ENCODE peak calls at places on chromosome X, in ten cellular contexts. S is H9, W is heart left ventricle, Z is GM12864, F is A549, A is WTC11, N is bronchial epithelial cell, M is keratinocyte, X is pancreas, Q is epithelial cell of esophagus. Y is an unnamed sample.

GRCh38 chrX:129980043-129980442 is 2.4 kb upstream of the BCORL1 start:
- DNase-seq in M (no peak), Q (no peak), S (no peak), Z (no peak), W (peak), N (no peak), X (peak), A (peak), F (no peak), Y (no peak)

GRCh38 chrX:132127748-132128147 is at the start of gene FRMD7:
- DNase-seq in N (no peak), Q (no peak), A (peak), W (no peak), X (no peak), S (no peak), F (no peak), Z (no peak), M (no peak), Y (no peak)

GRCh38 chrX:133868250-133868649 is 117.1 kb downstream of the GPC3 start:
- DNase-seq in M (no peak), Z (no peak), S (no peak), Q (no peak), X (no peak), F (no peak), N (no peak), A (no peak), W (no peak), Y (no peak)

GRCh38 chrX:69221239-69222102 is 56.2 kb upstream of the PJA1 start:
- DNase-seq in Z (no peak), F (no peak), M (no peak), A (peak), W (no peak), S (peak), N (no peak), Q (peak), X (no peak), Y (no peak)

GRCh38 chrX:152641996-152642395 is 4.3 kb downstream of the GABRQ start:
- DNase-seq in A (peak), F (peak), W (no peak), Z (peak), S (peak), N (peak), Q (peak), M (no peak), X (no peak), Y (no peak)

GRCh38 chrX:22950278-22951266 is 49.2 kb upstream of the DDX53 start:
- DNase-seq in X (no peak), W (no peak), S (no peak), N (peak), M (peak), Q (peak), A (no peak), F (peak), Z (no peak), Y (peak)

GRCh38 chrX:139907078-139907477 is 25.8 kb downstream of the ATP11C start:
- DNase-seq in A (no peak), N (no peak), M (no peak), W (no peak), Z (no peak), X (no peak), F (no peak), S (no peak), Q (no peak), Y (no peak)

GRCh38 chrX:9494806-9495205 is 29.9 kb downstream of the TBL1X start:
- DNase-seq in Z (no peak), F (peak), A (no peak), M (no peak), X (no peak), Q (peak), W (no peak), N (no peak), S (no peak), Y (no peak)

GRCh38 chrX:21940356-21940829 is at the start of gene SMS:
- DNase-seq in N (peak), S (peak), Q (peak), A (peak), X (peak), Z (no peak), F (peak), M (no peak), W (peak), Y (peak)

GRCh38 chrX:103063918-103064434 is at the start of gene BEX1:
- DNase-seq in W (peak), Z (no peak), X (peak), S (peak), F (no peak), N (peak), Q (peak), A (peak), M (no peak), Y (no peak)

GRCh38 chrX:139750390-139750789 is 42.4 kb upstream of the MCF2 start:
- DNase-seq in S (no peak), A (no peak), M (no peak), Z (no peak), N (no peak), W (no peak), F (no peak), Q (no peak), X (no peak), Y (no peak)

GRCh38 chrX:107686792-107687191 is 58.5 kb downstream of the PRPS1 start:
- DNase-seq in S (no peak), Z (no peak), M (no peak), A (no peak), F (no peak), X (no peak), Q (no peak), N (no peak), W (no peak), Y (no peak)

GRCh38 chrX:16077811-16078210 is 45.6 kb upstream of the GRPR start:
- DNase-seq in F (no peak), X (no peak), N (no peak), W (no peak), M (no peak), S (no peak), A (no peak), Q (no peak), Z (no peak), Y (no peak)

GRCh38 chrX:150887906-150888465 is 10.5 kb downstream of the CD99L2 start:
- DNase-seq in Z (no peak), N (peak), W (no peak), Q (peak), F (peak), M (no peak), X (no peak), S (no peak), A (no peak), Y (no peak)

GRCh38 chrX:51779306-51779705 is 36.1 kb downstream of the GSPT2 start:
- DNase-seq in N (no peak), Z (no peak), S (no peak), Q (no peak), X (no peak), F (no peak), W (no peak), A (no peak), M (no peak), Y (no peak)

GRCh38 chrX:281166-281999 is at the start of gene PLCXD1:
- DNase-seq in Q (peak), X (peak), A (peak), W (no peak), N (no peak), M (no peak), F (peak), Z (no peak), S (peak), Y (no peak)

GRCh38 chrX:42978655-42979379 is 200.9 kb upstream of the PPP1R2C start:
- DNase-seq in X (no peak), Z (no peak), F (no peak), W (no peak), A (no peak), N (peak), M (no peak), Q (no peak), S (no peak), Y (no peak)

GRCh38 chrX:53714580-53715335 is 28.2 kb upstream of the HUWE1 start:
- DNase-seq in X (no peak), Z (peak), F (no peak), S (no peak), N (peak), Q (peak), W (no peak), A (peak), M (no peak), Y (no peak)

GRCh38 chrX:124215786-124216185 is 116.7 kb upstream of the TEX13D start:
- DNase-seq in Q (no peak), M (no peak), W (no peak), Z (no peak), A (no peak), F (no peak), N (no peak), X (no peak), S (no peak), Y (no peak)

GRCh38 chrX:124217289-124218251 is 114.9 kb upstream of the TEX13D start:
- DNase-seq in M (peak), S (peak), F (no peak), Z (no peak), N (peak), X (no peak), A (no peak), W (peak), Q (peak), Y (no peak)

GRCh38 chrX:124211312-124211942 is 121.0 kb upstream of the TEX13D start:
- DNase-seq in W (no peak), N (peak), S (no peak), Q (peak), X (no peak), A (no peak), Z (no peak), F (peak), M (no peak), Y (no peak)

GRCh38 chrX:124212622-124213021 is 119.8 kb upstream of the TEX13D start:
- DNase-seq in W (no peak), F (no peak), X (no peak), A (no peak), Z (no peak), N (no peak), M (no peak), Q (peak), S (no peak), Y (no peak)

GRCh38 chrX:124216396-124217124 is 115.9 kb upstream of the TEX13D start:
- DNase-seq in W (no peak), Z (no peak), M (no peak), N (no peak), Q (no peak), S (peak), X (no peak), F (no peak), A (peak), Y (no peak)
- TF ChIP-seq CTCF in W (no peak), Z (no peak), M (no peak), N (no peak), Q (no peak), S (no peak), X (no peak), F (no peak), A (no peak), Y (no peak)

GRCh38 chrX:7996414-7996813 is 69.2 kb upstream of the PNPLA4 start:
- DNase-seq in S (no peak), Q (peak), A (peak), M (no peak), W (no peak), N (peak), Z (no peak), F (peak), X (no peak), Y (no peak)
- TF ChIP-seq CTCF in S (peak), Q (peak), A (peak), M (peak), W (peak), N (no peak), Z (no peak), F (peak), X (peak), Y (peak)

GRCh38 chrX:19686876-19687275 is 171.6 kb upstream of the MAP3K15 start:
- DNase-seq in F (no peak), Z (no peak), X (no peak), W (no peak), M (no peak), Q (no peak), S (no peak), A (no peak), N (no peak), Y (no peak)

GRCh38 chrX:19684265-19684664 is 169.0 kb upstream of the MAP3K15 start:
- DNase-seq in Q (no peak), S (no peak), F (no peak), Z (no peak), M (no peak), N (no peak), X (no peak), A (no peak), W (no peak), Y (no peak)

GRCh38 chrX:19689170-19689814 is 174.0 kb upstream of the MAP3K15 start:
- DNase-seq in A (no peak), M (no peak), S (no peak), Q (no peak), Z (no peak), N (no peak), F (no peak), X (no peak), W (no peak), Y (no peak)

GRCh38 chrX:19687395-19687794 is 172.1 kb upstream of the MAP3K15 start:
- DNase-seq in F (no peak), W (no peak), Z (no peak), M (no peak), Q (no peak), N (no peak), A (no peak), X (no peak), S (no peak), Y (no peak)

DNA sequence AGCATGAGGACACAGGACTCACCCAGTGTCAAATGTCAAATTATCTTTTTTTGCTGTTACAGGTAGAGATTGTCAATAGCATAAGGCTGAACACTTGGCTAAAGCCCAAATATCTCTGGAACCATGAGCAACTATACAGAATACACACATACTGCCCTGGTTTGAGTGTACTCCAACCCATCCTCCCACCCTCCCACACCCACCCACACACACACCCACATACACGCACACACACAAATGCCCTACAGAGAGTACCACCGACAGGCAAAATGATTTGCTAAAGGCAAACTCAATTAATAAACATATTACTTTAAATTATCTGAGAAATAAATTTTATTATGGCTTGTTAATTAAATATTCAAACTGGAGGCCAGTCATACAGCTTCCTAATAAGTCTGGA is 173.1 kb upstream of the MAP3K15 start:
- DNase-seq in M (no peak), W (no peak), Q (no peak), A (no peak), N (no peak), Z (no peak), F (no peak), X (no peak), S (no peak), Y (no peak)
- TF ChIP-seq CTCF in M (no peak), W (no peak), Q (no peak), A (no peak), N (no peak), Z (no peak), F (no peak), X (no peak), S (no peak), Y (no peak)

DNA sequence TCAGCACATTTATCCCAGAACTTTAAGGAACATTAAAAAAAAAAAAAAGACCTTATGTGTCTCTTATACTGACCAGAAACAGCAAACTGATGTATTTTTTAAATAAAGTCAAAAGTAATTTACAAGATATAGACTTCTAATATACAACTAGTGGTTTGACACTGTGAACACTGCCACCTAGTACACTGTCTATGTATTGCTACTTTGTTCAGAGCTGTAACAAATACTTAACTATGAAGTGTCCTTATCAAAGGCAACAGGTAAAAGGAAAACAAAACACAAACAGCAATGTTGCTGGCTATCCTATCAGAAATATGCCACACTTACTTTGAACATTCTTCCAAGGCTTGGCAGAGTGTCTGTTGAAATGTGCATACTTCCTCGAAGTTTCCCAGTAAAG is 60.4 kb downstream of the CD40LG start:
- DNase-seq in Z (no peak), S (no peak), M (no peak), W (no peak), F (peak), X (no peak), A (no peak), N (peak), Q (peak), Y (no peak)
- TF ChIP-seq CTCF in Z (peak), S (peak), M (peak), W (peak), F (peak), X (peak), A (no peak), N (peak), Q (peak), Y (peak)